ENCODE peak calls at places on chromosomes 1 and 21, in four cellular contexts. Y, U, G and I are unnamed samples.

GRCh38 chr1:212291505-212292134 is 6.4 kb downstream of the PPP2R5A start:
- DNase-seq in G (no peak), U (no peak), Y (no peak), I (no peak)

GRCh38 chr1:87144981-87145380 is 183.7 kb upstream of the LMO4 start:
- DNase-seq in G (no peak), Y (no peak), U (no peak), I (no peak)

GRCh38 chr21:25375675-25376074 is 231.6 kb downstream of the MRPL39 start:
- DNase-seq in Y (no peak), G (no peak), U (no peak), I (no peak)

GRCh38 chr1:65235867-65236805 is 73.2 kb upstream of the DNAJC6 start:
- DNase-seq in U (no peak), G (no peak), Y (no peak), I (no peak)

GRCh38 chr1:145824499-145824842 is 471 bp downstream of the POLR3C start:
- DNase-seq in G (no peak), Y (no peak), U (no peak), I (no peak)

GRCh38 chr1:204196068-204196795 is at the start of gene KISS1:
- DNase-seq in U (no peak), G (no peak), Y (no peak), I (no peak)

GRCh38 chr1:153678519-153679336 is at the start of gene NPR1:
- DNase-seq in U (peak), Y (no peak), G (peak), I (no peak)

GRCh38 chr1:15139654-15140350 is 13.7 kb upstream of the TMEM51 start:
- DNase-seq in Y (no peak), U (peak), G (peak), I (no peak)

GRCh38 chr1:228751360-228752098 is 16.2 kb downstream of the RHOU start:
- DNase-seq in U (no peak), G (no peak), Y (no peak), I (no peak)

GRCh38 chr1:227174136-227174535 is 144.2 kb downstream of the CDC42BPA start:
- DNase-seq in G (no peak), Y (no peak), U (no peak), I (no peak)

GRCh38 chr1:40735234-40735633 is 43.7 kb downstream of the NFYC start:
- DNase-seq in G (no peak), U (no peak), Y (no peak), I (no peak)

GRCh38 chr1:79259390-79260336 is 253.1 kb upstream of the ADGRL4 start:
- DNase-seq in U (no peak), G (no peak), Y (no peak), I (no peak)

GRCh38 chr1:157369808-157370521 is 182.3 kb downstream of the FCRL5 start:
- DNase-seq in G (no peak), U (peak), Y (no peak), I (no peak)

GRCh38 chr1:239386453-239387303 is at the start of gene CHRM3:
- DNase-seq in Y (peak), U (peak), G (peak), I (peak)

GRCh38 chr1:17538428-17539130 is 919 bp upstream of the ARHGEF10L start:
- DNase-seq in G (peak), Y (no peak), U (no peak), I (no peak)

GRCh38 chr21:44952929-44953627 is 13.2 kb downstream of the SLX9 start:
- DNase-seq in U (no peak), G (no peak), Y (no peak), I (peak)